ENCODE peak calls at places on chromosome 5, in ten cellular contexts. One of them, this sample, is unnamed.
A peak's percentile ranks its signal among the peaks of the same experiment; 100 is the strongest.

GRCh38 chr5:37665889-37666288 is 174.0 kb downstream of the GDNF start:
- DNase-seq in right atrium auricular region: peak; percentile 59
- DNase-seq in bronchial epithelial cell: no peak
- DNase-seq in HL-60: no peak
- DNase-seq in stomach: no peak
- DNase-seq in uterus: no peak
- DNase-seq in kidney epithelial cell: peak; percentile 23
- DNase-seq in prostate gland: peak; percentile 13
- DNase-seq in MCF 10A: no peak
- DNase-seq in CD8-positive, alpha-beta T cell: no peak
- DNase-seq in this sample: no peak

GRCh38 chr5:16791036-16791705 is 144.9 kb downstream of the MYO10 start:
- DNase-seq in MCF 10A: peak; percentile 63
- DNase-seq in stomach: no peak
- DNase-seq in HL-60: peak; percentile 49
- DNase-seq in CD8-positive, alpha-beta T cell: no peak
- DNase-seq in uterus: no peak
- DNase-seq in right atrium auricular region: no peak
- DNase-seq in kidney epithelial cell: no peak
- DNase-seq in prostate gland: peak; percentile 51
- DNase-seq in bronchial epithelial cell: peak; percentile 58
- DNase-seq in this sample: no peak

GRCh38 chr5:176542596-176543427 is 5.6 kb upstream of the RNF44 start:
- DNase-seq in stomach: no peak
- DNase-seq in MCF 10A: peak; percentile 52
- DNase-seq in right atrium auricular region: no peak
- DNase-seq in kidney epithelial cell: no peak
- DNase-seq in prostate gland: no peak
- DNase-seq in uterus: no peak
- DNase-seq in bronchial epithelial cell: no peak
- DNase-seq in HL-60: no peak
- DNase-seq in CD8-positive, alpha-beta T cell: no peak
- DNase-seq in this sample: no peak

GRCh38 chr5:543755-544674 is 19.8 kb upstream of the SLC9A3 start:
- DNase-seq in HL-60: peak; percentile 94
- DNase-seq in stomach: peak; percentile 56
- DNase-seq in bronchial epithelial cell: no peak
- DNase-seq in prostate gland: no peak
- DNase-seq in uterus: no peak
- DNase-seq in kidney epithelial cell: no peak
- DNase-seq in right atrium auricular region: peak; percentile 63
- DNase-seq in CD8-positive, alpha-beta T cell: peak; percentile 18
- DNase-seq in MCF 10A: no peak
- DNase-seq in this sample: no peak

GRCh38 chr5:170863646-170864045 is 1.8 kb downstream of the RANBP17 start:
- DNase-seq in prostate gland: no peak
- DNase-seq in HL-60: no peak
- DNase-seq in kidney epithelial cell: no peak
- DNase-seq in right atrium auricular region: no peak
- DNase-seq in uterus: no peak
- DNase-seq in MCF 10A: no peak
- DNase-seq in stomach: no peak
- DNase-seq in bronchial epithelial cell: peak; percentile 12
- DNase-seq in CD8-positive, alpha-beta T cell: no peak
- DNase-seq in this sample: no peak

GRCh38 chr5:103228588-103228987 is 30.0 kb upstream of the MACIR start:
- DNase-seq in bronchial epithelial cell: no peak
- DNase-seq in prostate gland: no peak
- DNase-seq in CD8-positive, alpha-beta T cell: no peak
- DNase-seq in stomach: no peak
- DNase-seq in uterus: no peak
- DNase-seq in kidney epithelial cell: no peak
- DNase-seq in HL-60: no peak
- DNase-seq in right atrium auricular region: no peak
- DNase-seq in MCF 10A: no peak
- DNase-seq in this sample: no peak

GRCh38 chr5:176447538-176447981 is 625 bp upstream of the FAF2 start:
- DNase-seq in bronchial epithelial cell: no peak
- DNase-seq in right atrium auricular region: no peak
- DNase-seq in MCF 10A: no peak
- DNase-seq in uterus: no peak
- DNase-seq in stomach: no peak
- DNase-seq in prostate gland: peak; percentile 10
- DNase-seq in HL-60: no peak
- DNase-seq in kidney epithelial cell: no peak
- DNase-seq in CD8-positive, alpha-beta T cell: no peak
- DNase-seq in this sample: peak; percentile 48

GRCh38 chr5:155313518-155313917 is 300.0 kb downstream of the KIF4B start:
- DNase-seq in MCF 10A: no peak
- DNase-seq in prostate gland: no peak
- DNase-seq in kidney epithelial cell: no peak
- DNase-seq in stomach: no peak
- DNase-seq in uterus: no peak
- DNase-seq in CD8-positive, alpha-beta T cell: no peak
- DNase-seq in right atrium auricular region: no peak
- DNase-seq in HL-60: no peak
- DNase-seq in bronchial epithelial cell: peak; percentile 9
- DNase-seq in this sample: no peak

GRCh38 chr5:969421-969839 is 39.2 kb upstream of the NKD2 start:
- DNase-seq in kidney epithelial cell: no peak
- DNase-seq in MCF 10A: no peak
- DNase-seq in CD8-positive, alpha-beta T cell: no peak
- DNase-seq in uterus: no peak
- DNase-seq in HL-60: no peak
- DNase-seq in stomach: no peak
- DNase-seq in right atrium auricular region: no peak
- DNase-seq in bronchial epithelial cell: no peak
- DNase-seq in prostate gland: no peak
- DNase-seq in this sample: no peak

GRCh38 chr5:157941616-157942015 is 82.7 kb upstream of the CLINT1 start:
- DNase-seq in right atrium auricular region: no peak
- DNase-seq in MCF 10A: no peak
- DNase-seq in stomach: no peak
- DNase-seq in bronchial epithelial cell: no peak
- DNase-seq in CD8-positive, alpha-beta T cell: no peak
- DNase-seq in kidney epithelial cell: no peak
- DNase-seq in uterus: no peak
- DNase-seq in prostate gland: no peak
- DNase-seq in HL-60: no peak
- DNase-seq in this sample: no peak

GRCh38 chr5:55411881-55412280 is 104.1 kb downstream of the MTREX start:
- DNase-seq in stomach: no peak
- DNase-seq in CD8-positive, alpha-beta T cell: no peak
- DNase-seq in prostate gland: no peak
- DNase-seq in kidney epithelial cell: no peak
- DNase-seq in uterus: no peak
- DNase-seq in bronchial epithelial cell: no peak
- DNase-seq in right atrium auricular region: no peak
- DNase-seq in MCF 10A: no peak
- DNase-seq in HL-60: no peak
- DNase-seq in this sample: no peak
- TF ChIP-seq CTCF in stomach: no peak
- TF ChIP-seq CTCF in CD8-positive, alpha-beta T cell: no peak
- TF ChIP-seq CTCF in prostate gland: no peak
- TF ChIP-seq CTCF in kidney epithelial cell: no peak
- TF ChIP-seq CTCF in uterus: no peak
- TF ChIP-seq CTCF in bronchial epithelial cell: no peak
- TF ChIP-seq CTCF in right atrium auricular region: no peak
- TF ChIP-seq CTCF in MCF 10A: no peak
- TF ChIP-seq CTCF in HL-60: no peak
- TF ChIP-seq CTCF in this sample: no peak

DNA sequence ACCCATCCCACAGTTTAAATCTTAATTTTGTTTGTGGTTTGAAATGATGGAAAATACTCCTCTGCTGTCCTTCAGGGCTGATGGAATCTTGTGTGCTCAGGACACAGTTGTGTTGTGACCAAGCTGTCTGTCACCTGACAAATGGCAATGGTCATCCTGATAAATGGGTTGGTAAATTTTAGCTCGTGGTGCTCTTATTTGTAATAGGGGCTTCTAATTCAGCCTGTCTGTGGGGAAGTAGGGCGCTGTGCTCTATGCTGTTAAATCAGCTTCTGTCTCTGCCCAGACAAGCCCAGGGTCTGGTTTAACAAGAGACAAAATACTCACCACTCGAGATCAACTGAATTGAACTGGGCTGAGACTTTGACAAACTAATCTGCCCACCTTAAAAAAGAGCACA is 4.5 kb downstream of the LRRTM2 start:
- DNase-seq in CD8-positive, alpha-beta T cell: no peak
- DNase-seq in prostate gland: no peak
- DNase-seq in MCF 10A: no peak
- DNase-seq in HL-60: no peak
- DNase-seq in kidney epithelial cell: no peak
- DNase-seq in uterus: no peak
- DNase-seq in stomach: no peak
- DNase-seq in right atrium auricular region: no peak
- DNase-seq in bronchial epithelial cell: peak; percentile 56
- DNase-seq in this sample: no peak
- TF ChIP-seq CTCF in CD8-positive, alpha-beta T cell: no peak
- TF ChIP-seq CTCF in prostate gland: no peak
- TF ChIP-seq CTCF in MCF 10A: no peak
- TF ChIP-seq CTCF in HL-60: no peak
- TF ChIP-seq CTCF in kidney epithelial cell: no peak
- TF ChIP-seq CTCF in uterus: no peak
- TF ChIP-seq CTCF in stomach: no peak
- TF ChIP-seq CTCF in right atrium auricular region: no peak
- TF ChIP-seq CTCF in bronchial epithelial cell: no peak
- TF ChIP-seq CTCF in this sample: no peak

GRCh38 chr5:159405611-159406031 is 75.3 kb upstream of the IL12B start:
- DNase-seq in prostate gland: no peak
- DNase-seq in kidney epithelial cell: no peak
- DNase-seq in stomach: no peak
- DNase-seq in MCF 10A: no peak
- DNase-seq in CD8-positive, alpha-beta T cell: no peak
- DNase-seq in HL-60: peak; percentile 77
- DNase-seq in right atrium auricular region: no peak
- DNase-seq in uterus: no peak
- DNase-seq in bronchial epithelial cell: no peak
- DNase-seq in this sample: no peak
- TF ChIP-seq CTCF in prostate gland: no peak
- TF ChIP-seq CTCF in kidney epithelial cell: no peak
- TF ChIP-seq CTCF in stomach: no peak
- TF ChIP-seq CTCF in MCF 10A: no peak
- TF ChIP-seq CTCF in CD8-positive, alpha-beta T cell: no peak
- TF ChIP-seq CTCF in HL-60: no peak
- TF ChIP-seq CTCF in right atrium auricular region: no peak
- TF ChIP-seq CTCF in uterus: no peak
- TF ChIP-seq CTCF in bronchial epithelial cell: no peak
- TF ChIP-seq CTCF in this sample: no peak

GRCh38 chr5:43113546-43113945 is 7.2 kb upstream of the ZNF131 start:
- DNase-seq in kidney epithelial cell: no peak
- DNase-seq in right atrium auricular region: no peak
- DNase-seq in HL-60: no peak
- DNase-seq in bronchial epithelial cell: no peak
- DNase-seq in CD8-positive, alpha-beta T cell: no peak
- DNase-seq in prostate gland: no peak
- DNase-seq in MCF 10A: no peak
- DNase-seq in stomach: no peak
- DNase-seq in uterus: no peak
- DNase-seq in this sample: no peak

GRCh38 chr5:43115968-43116367 is 4.7 kb upstream of the ZNF131 start:
- DNase-seq in uterus: no peak
- DNase-seq in kidney epithelial cell: no peak
- DNase-seq in bronchial epithelial cell: no peak
- DNase-seq in stomach: no peak
- DNase-seq in CD8-positive, alpha-beta T cell: no peak
- DNase-seq in MCF 10A: no peak
- DNase-seq in HL-60: no peak
- DNase-seq in prostate gland: no peak
- DNase-seq in right atrium auricular region: no peak
- DNase-seq in this sample: no peak

GRCh38 chr5:43106290-43106638 is 14.4 kb upstream of the ZNF131 start:
- DNase-seq in right atrium auricular region: no peak
- DNase-seq in stomach: no peak
- DNase-seq in CD8-positive, alpha-beta T cell: no peak
- DNase-seq in prostate gland: no peak
- DNase-seq in MCF 10A: no peak
- DNase-seq in kidney epithelial cell: no peak
- DNase-seq in HL-60: no peak
- DNase-seq in bronchial epithelial cell: no peak
- DNase-seq in uterus: no peak
- DNase-seq in this sample: no peak

GRCh38 chr5:43105369-43106289 is 15.1 kb upstream of the ZNF131 start:
- DNase-seq in right atrium auricular region: peak; percentile 94
- DNase-seq in stomach: peak; percentile 90
- DNase-seq in prostate gland: peak; percentile 89
- DNase-seq in uterus: peak; percentile 92
- DNase-seq in CD8-positive, alpha-beta T cell: peak; percentile 86
- DNase-seq in MCF 10A: peak; percentile 94
- DNase-seq in bronchial epithelial cell: peak; percentile 87
- DNase-seq in kidney epithelial cell: peak; percentile 79
- DNase-seq in HL-60: peak; percentile 92
- DNase-seq in this sample: peak; percentile 83

GRCh38 chr5:43110606-43111170 is 10.0 kb upstream of the ZNF131 start:
- DNase-seq in right atrium auricular region: no peak
- DNase-seq in kidney epithelial cell: no peak
- DNase-seq in uterus: no peak
- DNase-seq in prostate gland: no peak
- DNase-seq in bronchial epithelial cell: peak; percentile 5
- DNase-seq in MCF 10A: peak; percentile 8
- DNase-seq in HL-60: no peak
- DNase-seq in stomach: no peak
- DNase-seq in CD8-positive, alpha-beta T cell: no peak
- DNase-seq in this sample: no peak
- TF ChIP-seq CTCF in right atrium auricular region: no peak
- TF ChIP-seq CTCF in kidney epithelial cell: peak; percentile 25
- TF ChIP-seq CTCF in uterus: no peak
- TF ChIP-seq CTCF in prostate gland: no peak
- TF ChIP-seq CTCF in bronchial epithelial cell: peak; percentile 41
- TF ChIP-seq CTCF in MCF 10A: no peak
- TF ChIP-seq CTCF in HL-60: no peak
- TF ChIP-seq CTCF in stomach: no peak
- TF ChIP-seq CTCF in CD8-positive, alpha-beta T cell: peak; percentile 19
- TF ChIP-seq CTCF in this sample: peak; percentile 51

DNA sequence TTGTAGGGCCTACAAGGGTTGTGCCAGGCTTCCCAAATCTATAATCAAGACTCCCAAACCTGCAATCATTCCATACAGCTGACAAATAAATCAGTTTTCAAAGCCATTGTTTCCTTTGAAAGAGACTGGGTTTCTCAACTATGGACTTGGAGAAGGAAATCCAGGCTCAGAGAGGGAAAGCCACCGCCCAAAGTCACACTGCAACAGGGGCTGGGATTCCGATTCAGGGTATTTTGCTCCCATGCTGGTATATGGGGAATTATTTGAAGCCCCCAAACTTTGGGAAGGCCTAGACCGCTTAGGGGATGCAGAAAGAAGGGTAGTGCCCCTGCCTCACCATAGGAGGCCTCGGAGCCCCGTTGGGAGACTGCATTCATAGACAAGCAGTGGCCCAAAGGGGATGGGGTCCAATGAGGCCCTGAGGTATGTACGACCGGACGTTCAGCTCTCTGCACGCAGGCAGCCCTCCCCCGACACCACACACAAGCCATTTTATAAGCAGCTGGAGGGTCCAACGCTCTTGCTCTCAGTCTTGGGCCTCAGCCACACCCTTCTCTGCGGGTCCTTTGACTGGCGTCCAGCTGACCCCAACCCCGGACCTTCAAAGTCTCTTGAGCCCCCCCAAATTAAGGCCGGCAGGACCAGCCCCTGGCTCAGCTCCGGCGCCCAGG is 712 bp downstream of the ANXA6 start:
- DNase-seq in uterus: no peak
- DNase-seq in stomach: no peak
- DNase-seq in bronchial epithelial cell: no peak
- DNase-seq in kidney epithelial cell: no peak
- DNase-seq in CD8-positive, alpha-beta T cell: no peak
- DNase-seq in HL-60: peak; percentile 21
- DNase-seq in prostate gland: no peak
- DNase-seq in MCF 10A: no peak
- DNase-seq in right atrium auricular region: no peak
- DNase-seq in this sample: no peak
- TF ChIP-seq CTCF in uterus: peak; percentile 12
- TF ChIP-seq CTCF in stomach: no peak
- TF ChIP-seq CTCF in bronchial epithelial cell: no peak
- TF ChIP-seq CTCF in kidney epithelial cell: no peak
- TF ChIP-seq CTCF in CD8-positive, alpha-beta T cell: no peak
- TF ChIP-seq CTCF in HL-60: no peak
- TF ChIP-seq CTCF in prostate gland: no peak
- TF ChIP-seq CTCF in MCF 10A: no peak
- TF ChIP-seq CTCF in right atrium auricular region: no peak
- TF ChIP-seq CTCF in this sample: peak; percentile 4

This sample was measured in progenitor cell of endocrine pancreas.